ENCODE peak calls at places on chromosome 9, in five cellular contexts. F is ELR, Q is RWPE1, E is foreskin keratinocyte, S is PC-3. D is an unnamed sample.

GRCh38 chr9:106467113-106467846 is 395.7 kb upstream of the ZNF462 start:
- DNase-seq in F (no peak), Q (no peak), S (no peak), E (no peak), D (no peak)

GRCh38 chr9:94504358-94504757 is 50.5 kb upstream of the PCAT7 start:
- DNase-seq in F (no peak), Q (no peak), S (peak), E (no peak), D (no peak)

GRCh38 chr9:26756881-26757280 is 135.7 kb downstream of the CAAP1 start:
- DNase-seq in Q (no peak), F (no peak), S (no peak), E (no peak), D (no peak)

GRCh38 chr9:3224931-3225330 is 300.9 kb downstream of the RFX3 start:
- DNase-seq in S (no peak), F (no peak), E (no peak), Q (no peak), D (no peak)

GRCh38 chr9:38287420-38287985 is 105.0 kb upstream of the ALDH1B1 start:
- DNase-seq in S (peak), F (no peak), E (peak), Q (peak), D (no peak)

GRCh38 chr9:98551511-98552286 is 157.0 kb downstream of the GABBR2 start:
- DNase-seq in E (peak), Q (peak), F (peak), S (peak), D (no peak)

GRCh38 chr9:123373941-123374340 is 17.9 kb downstream of the CRB2 start:
- DNase-seq in E (no peak), Q (no peak), S (no peak), F (no peak), D (no peak)

GRCh38 chr9:115202960-115203751 is 85.2 kb upstream of the TNC start:
- DNase-seq in Q (no peak), F (peak), E (peak), S (no peak), D (peak)

GRCh38 chr9:130698514-130698913 is 4.9 kb downstream of the EXOSC2 start:
- DNase-seq in F (peak), Q (no peak), S (no peak), E (no peak), D (no peak)

GRCh38 chr9:79257215-79257614 is 314.6 kb upstream of the TLE4 start:
- DNase-seq in E (peak), Q (no peak), S (no peak), F (no peak), D (no peak)

GRCh38 chr9:90169490-90169889 is 473.1 kb downstream of the DIRAS2 start:
- DNase-seq in E (no peak), F (no peak), S (no peak), Q (no peak), D (no peak)

GRCh38 chr9:125682340-125682739 is 24.7 kb downstream of the MAPKAP1 start:
- DNase-seq in Q (no peak), E (no peak), S (no peak), F (no peak), D (no peak)

GRCh38 chr9:3502560-3503398 is 23.0 kb downstream of the RFX3 start:
- DNase-seq in Q (no peak), S (peak), F (peak), E (no peak), D (no peak)

GRCh38 chr9:20379804-20380225 is 242.5 kb downstream of the MLLT3 start:
- DNase-seq in F (no peak), S (no peak), E (no peak), Q (no peak), D (no peak)

GRCh38 chr9:2281031-2281802 is 266.1 kb downstream of the SMARCA2 start:
- DNase-seq in F (peak), Q (peak), E (peak), S (peak), D (no peak)

GRCh38 chr9:118686940-118687339 is 682.3 kb downstream of the BRINP1 start:
- DNase-seq in S (no peak), Q (no peak), F (no peak), E (no peak), D (no peak)

GRCh38 chr9:34253460-34253837 is 74.6 kb downstream of the UBAP1 start:
- DNase-seq in Q (no peak), S (peak), E (peak), F (peak), D (no peak)

GRCh38 chr9:121073038-121073437 is 1.7 kb upstream of the CNTRL start:
- DNase-seq in S (peak), F (peak), E (peak), Q (peak), D (peak)

GRCh38 chr9:12784461-12785250 is 9.8 kb downstream of the LURAP1L start:
- DNase-seq in Q (peak), S (peak), F (peak), E (peak), D (peak)

GRCh38 chr9:4102078-4102477 is 197.8 kb downstream of the GLIS3 start:
- DNase-seq in E (no peak), Q (no peak), F (no peak), S (no peak), D (no peak)

GRCh38 chr9:85200726-85201402 is 531.3 kb downstream of the NTRK2 start:
- DNase-seq in S (peak), Q (peak), F (peak), E (peak), D (no peak)

GRCh38 chr9:127181595-127182190 is 59.3 kb upstream of the ANGPTL2 start:
- DNase-seq in Q (no peak), E (no peak), F (no peak), S (no peak), D (no peak)

GRCh38 chr9:130327070-130327780 is 61.7 kb downstream of the HMCN2 start:
- DNase-seq in E (no peak), Q (no peak), S (no peak), F (no peak), D (no peak)

GRCh38 chr9:90098456-90098855 is 493.6 kb downstream of the GADD45G start:
- DNase-seq in Q (no peak), F (no peak), S (no peak), E (no peak), D (no peak)

GRCh38 chr9:76610009-76610352 is 151.0 kb downstream of the GCNT1 start:
- DNase-seq in E (no peak), F (no peak), S (no peak), Q (no peak), D (no peak)

GRCh38 chr9:108136646-108137045 is 647.1 kb upstream of the KLF4 start:
- DNase-seq in F (no peak), E (no peak), Q (no peak), S (no peak), D (no peak)

GRCh38 chr9:127763918-127764384 is 14.5 kb downstream of the SH2D3C start:
- DNase-seq in E (no peak), S (no peak), Q (no peak), F (peak), D (no peak)

GRCh38 chr9:95316794-95317118 is 753 bp downstream of the FANCC start:
- DNase-seq in E (peak), S (peak), F (peak), Q (peak), D (no peak)

GRCh38 chr9:121912812-121913627 is 180.1 kb downstream of the TTLL11 start:
- DNase-seq in E (no peak), Q (no peak), F (peak), S (no peak), D (no peak)

GRCh38 chr9:135925496-135926133 is 18.3 kb upstream of the CAMSAP1 start:
- DNase-seq in E (no peak), F (no peak), S (no peak), Q (peak), D (no peak)

GRCh38 chr9:96441798-96442445 is 8.0 kb upstream of the HABP4 start:
- DNase-seq in E (peak), F (peak), Q (no peak), S (peak), D (no peak)

GRCh38 chr9:90906316-90907055 is 104.9 kb downstream of the SYK start:
- DNase-seq in S (no peak), F (no peak), E (no peak), Q (no peak), D (no peak)

GRCh38 chr9:113913426-113914195 is 37.5 kb downstream of the ZNF618 start:
- DNase-seq in E (no peak), S (no peak), Q (no peak), F (no peak), D (no peak)

GRCh38 chr9:135048758-135049284 is 38.6 kb upstream of the OLFM1 start:
- DNase-seq in E (no peak), F (no peak), S (no peak), Q (no peak), D (no peak)

GRCh38 chr9:87592554-87593394 is 95.1 kb downstream of the DAPK1 start:
- DNase-seq in E (no peak), S (no peak), F (peak), Q (no peak), D (no peak)